ENCODE peak calls at places on chromosome 3, in nine cellular contexts. One of them, this sample, is unnamed.

GRCh38 chr3:183298708-183299153 is 45.7 kb downstream of the B3GNT5 start:
- DNase-seq in gastrocnemius medialis: peak; percentile 95
- DNase-seq in GM12878: no peak
- DNase-seq in HepG2: no peak
- DNase-seq in left lung: peak; percentile 89
- DNase-seq in naive thymus-derived CD4-positive, alpha-beta T cell: no peak
- DNase-seq in effector memory CD4-positive, alpha-beta T cell: no peak
- DNase-seq in cardiac muscle cell: no peak
- DNase-seq in GM23248: peak; percentile 95
- DNase-seq in this sample: peak; percentile 62

GRCh38 chr3:63349583-63350177 is 71.6 kb downstream of the SYNPR start:
- DNase-seq in GM12878: no peak
- DNase-seq in effector memory CD4-positive, alpha-beta T cell: no peak
- DNase-seq in GM23248: peak; percentile 88
- DNase-seq in cardiac muscle cell: peak; percentile 80
- DNase-seq in HepG2: peak; percentile 56
- DNase-seq in naive thymus-derived CD4-positive, alpha-beta T cell: no peak
- DNase-seq in gastrocnemius medialis: no peak
- DNase-seq in left lung: no peak
- DNase-seq in this sample: peak; percentile 69

GRCh38 chr3:11532865-11533490 is 110.7 kb downstream of the VGLL4 start:
- DNase-seq in cardiac muscle cell: no peak
- DNase-seq in effector memory CD4-positive, alpha-beta T cell: no peak
- DNase-seq in HepG2: no peak
- DNase-seq in gastrocnemius medialis: peak; percentile 12
- DNase-seq in GM23248: no peak
- DNase-seq in left lung: no peak
- DNase-seq in GM12878: no peak
- DNase-seq in naive thymus-derived CD4-positive, alpha-beta T cell: no peak
- DNase-seq in this sample: no peak

GRCh38 chr3:154571827-154572226 is 141.8 kb upstream of the GPR149 start:
- DNase-seq in GM23248: no peak
- DNase-seq in HepG2: no peak
- DNase-seq in effector memory CD4-positive, alpha-beta T cell: no peak
- DNase-seq in left lung: no peak
- DNase-seq in naive thymus-derived CD4-positive, alpha-beta T cell: no peak
- DNase-seq in gastrocnemius medialis: no peak
- DNase-seq in GM12878: no peak
- DNase-seq in cardiac muscle cell: no peak
- DNase-seq in this sample: no peak

GRCh38 chr3:8757551-8758518 is 11.6 kb downstream of the OXTR start:
- DNase-seq in GM12878: no peak
- DNase-seq in gastrocnemius medialis: peak; percentile 86
- DNase-seq in GM23248: peak; percentile 95
- DNase-seq in cardiac muscle cell: no peak
- DNase-seq in left lung: no peak
- DNase-seq in naive thymus-derived CD4-positive, alpha-beta T cell: no peak
- DNase-seq in effector memory CD4-positive, alpha-beta T cell: no peak
- DNase-seq in HepG2: no peak
- DNase-seq in this sample: no peak

GRCh38 chr3:196650740-196651311 is 11.3 kb downstream of the NRROS start:
- DNase-seq in GM12878: no peak
- DNase-seq in gastrocnemius medialis: no peak
- DNase-seq in left lung: no peak
- DNase-seq in naive thymus-derived CD4-positive, alpha-beta T cell: no peak
- DNase-seq in GM23248: peak; percentile 99
- DNase-seq in cardiac muscle cell: no peak
- DNase-seq in HepG2: peak; percentile 36
- DNase-seq in effector memory CD4-positive, alpha-beta T cell: no peak
- DNase-seq in this sample: peak; percentile 62

GRCh38 chr3:50264389-50264963 is 4.5 kb upstream of the SEMA3B start:
- DNase-seq in gastrocnemius medialis: no peak
- DNase-seq in GM23248: peak; percentile 83
- DNase-seq in naive thymus-derived CD4-positive, alpha-beta T cell: no peak
- DNase-seq in left lung: peak; percentile 86
- DNase-seq in cardiac muscle cell: peak; percentile 96
- DNase-seq in GM12878: no peak
- DNase-seq in HepG2: peak; percentile 98
- DNase-seq in effector memory CD4-positive, alpha-beta T cell: no peak
- DNase-seq in this sample: peak; percentile 85

GRCh38 chr3:88113311-88114162 is 36.2 kb upstream of the C3orf38 start:
- DNase-seq in left lung: no peak
- DNase-seq in GM23248: peak; percentile 74
- DNase-seq in effector memory CD4-positive, alpha-beta T cell: peak; percentile 11
- DNase-seq in HepG2: peak; percentile 60
- DNase-seq in GM12878: peak; percentile 35
- DNase-seq in naive thymus-derived CD4-positive, alpha-beta T cell: peak; percentile 55
- DNase-seq in gastrocnemius medialis: peak; percentile 31
- DNase-seq in cardiac muscle cell: peak; percentile 82
- DNase-seq in this sample: peak; percentile 72

GRCh38 chr3:127349501-127350171 is 61.8 kb upstream of the PRR20G start:
- DNase-seq in cardiac muscle cell: no peak
- DNase-seq in gastrocnemius medialis: no peak
- DNase-seq in left lung: peak; percentile 72
- DNase-seq in naive thymus-derived CD4-positive, alpha-beta T cell: no peak
- DNase-seq in effector memory CD4-positive, alpha-beta T cell: no peak
- DNase-seq in HepG2: no peak
- DNase-seq in GM12878: no peak
- DNase-seq in GM23248: no peak
- DNase-seq in this sample: no peak

GRCh38 chr3:37096292-37096691 is 78.1 kb downstream of the LRRFIP2 start:
- DNase-seq in HepG2: peak; percentile 73
- DNase-seq in effector memory CD4-positive, alpha-beta T cell: no peak
- DNase-seq in cardiac muscle cell: no peak
- DNase-seq in naive thymus-derived CD4-positive, alpha-beta T cell: no peak
- DNase-seq in GM12878: no peak
- DNase-seq in gastrocnemius medialis: no peak
- DNase-seq in left lung: no peak
- DNase-seq in GM23248: peak; percentile 72
- DNase-seq in this sample: no peak

GRCh38 chr3:121574449-121574848 is 6.7 kb downstream of the ARGFX start:
- DNase-seq in GM23248: no peak
- DNase-seq in left lung: no peak
- DNase-seq in gastrocnemius medialis: no peak
- DNase-seq in effector memory CD4-positive, alpha-beta T cell: no peak
- DNase-seq in naive thymus-derived CD4-positive, alpha-beta T cell: no peak
- DNase-seq in GM12878: no peak
- DNase-seq in HepG2: peak; percentile 58
- DNase-seq in cardiac muscle cell: no peak
- DNase-seq in this sample: peak; percentile 71

GRCh38 chr3:34676431-34676830 is 878.0 kb downstream of the PDCD6IP start:
- DNase-seq in cardiac muscle cell: no peak
- DNase-seq in gastrocnemius medialis: no peak
- DNase-seq in naive thymus-derived CD4-positive, alpha-beta T cell: no peak
- DNase-seq in GM12878: no peak
- DNase-seq in GM23248: peak; percentile 8
- DNase-seq in effector memory CD4-positive, alpha-beta T cell: no peak
- DNase-seq in left lung: no peak
- DNase-seq in HepG2: no peak
- DNase-seq in this sample: no peak

GRCh38 chr3:106261915-106262683 is 393.3 kb upstream of the CBLB start:
- DNase-seq in naive thymus-derived CD4-positive, alpha-beta T cell: no peak
- DNase-seq in cardiac muscle cell: no peak
- DNase-seq in gastrocnemius medialis: no peak
- DNase-seq in left lung: no peak
- DNase-seq in effector memory CD4-positive, alpha-beta T cell: no peak
- DNase-seq in HepG2: no peak
- DNase-seq in GM12878: no peak
- DNase-seq in GM23248: peak; percentile 78
- DNase-seq in this sample: no peak

GRCh38 chr3:13269711-13270378 is 150.3 kb downstream of the NUP210 start:
- DNase-seq in gastrocnemius medialis: no peak
- DNase-seq in GM12878: no peak
- DNase-seq in HepG2: no peak
- DNase-seq in effector memory CD4-positive, alpha-beta T cell: no peak
- DNase-seq in GM23248: no peak
- DNase-seq in naive thymus-derived CD4-positive, alpha-beta T cell: no peak
- DNase-seq in left lung: peak; percentile 7
- DNase-seq in cardiac muscle cell: no peak
- DNase-seq in this sample: no peak

GRCh38 chr3:156382458-156383346 is 172.2 kb downstream of the SSR3 start:
- DNase-seq in GM23248: peak; percentile 51
- DNase-seq in naive thymus-derived CD4-positive, alpha-beta T cell: no peak
- DNase-seq in GM12878: no peak
- DNase-seq in cardiac muscle cell: peak; percentile 28
- DNase-seq in left lung: no peak
- DNase-seq in gastrocnemius medialis: no peak
- DNase-seq in effector memory CD4-positive, alpha-beta T cell: no peak
- DNase-seq in HepG2: peak; percentile 24
- DNase-seq in this sample: peak; percentile 20

GRCh38 chr3:172042136-172042535 is 2.8 kb downstream of the FNDC3B start:
- DNase-seq in HepG2: no peak
- DNase-seq in effector memory CD4-positive, alpha-beta T cell: no peak
- DNase-seq in GM12878: no peak
- DNase-seq in left lung: no peak
- DNase-seq in gastrocnemius medialis: no peak
- DNase-seq in cardiac muscle cell: no peak
- DNase-seq in naive thymus-derived CD4-positive, alpha-beta T cell: no peak
- DNase-seq in GM23248: peak; percentile 60
- DNase-seq in this sample: no peak

GRCh38 chr3:160921020-160921635 is 165.1 kb downstream of the PPM1L start:
- DNase-seq in gastrocnemius medialis: no peak
- DNase-seq in effector memory CD4-positive, alpha-beta T cell: no peak
- DNase-seq in naive thymus-derived CD4-positive, alpha-beta T cell: no peak
- DNase-seq in GM23248: peak; percentile 82
- DNase-seq in GM12878: no peak
- DNase-seq in cardiac muscle cell: peak; percentile 51
- DNase-seq in HepG2: peak; percentile 30
- DNase-seq in left lung: no peak
- DNase-seq in this sample: peak; percentile 35

GRCh38 chr3:129028866-129029265 is 27.8 kb downstream of the EFCC1 start:
- DNase-seq in gastrocnemius medialis: no peak
- DNase-seq in left lung: peak; percentile 45
- DNase-seq in GM23248: no peak
- DNase-seq in cardiac muscle cell: no peak
- DNase-seq in effector memory CD4-positive, alpha-beta T cell: no peak
- DNase-seq in GM12878: no peak
- DNase-seq in HepG2: no peak
- DNase-seq in naive thymus-derived CD4-positive, alpha-beta T cell: no peak
- DNase-seq in this sample: no peak

GRCh38 chr3:195913382-195913781 is 5.0 kb upstream of the TNK2 start:
- DNase-seq in cardiac muscle cell: no peak
- DNase-seq in effector memory CD4-positive, alpha-beta T cell: no peak
- DNase-seq in naive thymus-derived CD4-positive, alpha-beta T cell: no peak
- DNase-seq in left lung: no peak
- DNase-seq in gastrocnemius medialis: no peak
- DNase-seq in GM12878: no peak
- DNase-seq in GM23248: no peak
- DNase-seq in HepG2: no peak
- DNase-seq in this sample: no peak

GRCh38 chr3:141498592-141499223 is 11.9 kb downstream of the RASA2 start:
- DNase-seq in effector memory CD4-positive, alpha-beta T cell: peak; percentile 82
- DNase-seq in naive thymus-derived CD4-positive, alpha-beta T cell: peak; percentile 94
- DNase-seq in HepG2: no peak
- DNase-seq in left lung: no peak
- DNase-seq in GM12878: peak; percentile 74
- DNase-seq in GM23248: no peak
- DNase-seq in gastrocnemius medialis: peak; percentile 22
- DNase-seq in cardiac muscle cell: no peak
- DNase-seq in this sample: peak; percentile 72

DNA sequence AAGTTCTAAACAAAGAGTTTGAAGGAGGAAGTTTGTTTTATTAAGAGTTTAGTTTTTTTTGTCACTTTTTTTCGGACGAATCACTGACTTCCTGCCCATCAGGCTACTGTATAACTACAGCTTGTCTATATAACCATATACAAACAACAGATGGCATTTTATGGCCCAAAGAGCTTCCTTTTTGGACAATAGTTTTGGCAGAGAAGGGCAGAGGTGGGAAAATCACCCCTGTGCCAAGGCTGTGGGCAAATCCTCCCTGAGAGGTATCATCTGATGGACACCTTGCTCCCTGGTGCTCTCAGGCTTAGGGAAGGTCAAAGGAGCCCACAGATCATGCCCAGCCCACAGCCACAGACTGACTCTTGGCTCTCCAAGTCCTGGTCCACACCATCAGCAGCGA is 113.4 kb downstream of the OXNAD1 start:
- DNase-seq in HepG2: no peak
- DNase-seq in left lung: no peak
- DNase-seq in cardiac muscle cell: no peak
- DNase-seq in GM23248: no peak
- DNase-seq in effector memory CD4-positive, alpha-beta T cell: no peak
- DNase-seq in gastrocnemius medialis: no peak
- DNase-seq in naive thymus-derived CD4-positive, alpha-beta T cell: no peak
- DNase-seq in GM12878: no peak
- DNase-seq in this sample: no peak
- H3K4me1 ChIP-seq in HepG2: no peaks in the 10 kb centered on the region
- H3K4me1 ChIP-seq in left lung: no peaks in the 10 kb centered on the region
- H3K4me1 ChIP-seq in cardiac muscle cell: peaks cover 12% of the 10 kb centered on the region
- H3K4me1 ChIP-seq in GM23248: peaks cover 13% of the 10 kb centered on the region
- H3K4me1 ChIP-seq in effector memory CD4-positive, alpha-beta T cell: peaks cover 21% of the 10 kb centered on the region
- H3K4me1 ChIP-seq in gastrocnemius medialis: peaks cover 25% of the 10 kb centered on the region
- H3K4me1 ChIP-seq in naive thymus-derived CD4-positive, alpha-beta T cell: peaks cover 63% of the 10 kb centered on the region
- H3K4me1 ChIP-seq in GM12878: peaks cover 93% of the 10 kb centered on the region
- H3K4me1 ChIP-seq in this sample: no peaks in the 10 kb centered on the region

GRCh38 chr3:16081661-16082060 is 92.8 kb upstream of the GALNT15 start:
- DNase-seq in cardiac muscle cell: no peak
- DNase-seq in left lung: no peak
- DNase-seq in gastrocnemius medialis: no peak
- DNase-seq in HepG2: no peak
- DNase-seq in naive thymus-derived CD4-positive, alpha-beta T cell: no peak
- DNase-seq in GM12878: no peak
- DNase-seq in effector memory CD4-positive, alpha-beta T cell: no peak
- DNase-seq in GM23248: no peak
- DNase-seq in this sample: no peak
- H3K9me3 ChIP-seq in cardiac muscle cell: no peaks in the 10 kb centered on the region
- H3K9me3 ChIP-seq in left lung: no peaks in the 10 kb centered on the region
- H3K9me3 ChIP-seq in gastrocnemius medialis: no peaks in the 10 kb centered on the region
- H3K9me3 ChIP-seq in HepG2: peaks cover 33% of the 10 kb centered on the region
- H3K9me3 ChIP-seq in naive thymus-derived CD4-positive, alpha-beta T cell: no peaks in the 10 kb centered on the region
- H3K9me3 ChIP-seq in GM12878: no peaks in the 10 kb centered on the region
- H3K9me3 ChIP-seq in effector memory CD4-positive, alpha-beta T cell: no peaks in the 10 kb centered on the region
- H3K9me3 ChIP-seq in GM23248: no peaks in the 10 kb centered on the region
- H3K9me3 ChIP-seq in this sample: no peaks in the 10 kb centered on the region

DNA sequence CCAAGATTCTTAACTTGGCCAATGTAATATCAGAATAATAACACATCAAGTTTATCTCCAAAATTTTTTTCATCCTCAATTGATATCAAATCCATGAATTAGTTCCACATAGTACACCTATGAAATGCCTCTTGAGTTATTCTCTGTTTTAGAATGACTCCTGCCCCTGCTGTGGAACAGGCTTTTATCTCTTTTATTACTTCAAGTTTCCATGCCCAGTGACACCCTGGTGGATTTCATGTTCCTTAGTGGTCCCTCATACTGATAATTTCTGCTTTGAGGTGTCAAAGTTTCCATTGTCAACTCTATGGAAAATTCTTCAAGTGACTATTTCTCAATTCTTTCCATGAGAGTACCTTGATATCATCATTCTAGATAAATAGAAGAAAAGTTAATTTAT is 24.6 kb downstream of the PLSCR1 start:
- DNase-seq in cardiac muscle cell: no peak
- DNase-seq in GM12878: no peak
- DNase-seq in GM23248: no peak
- DNase-seq in HepG2: no peak
- DNase-seq in naive thymus-derived CD4-positive, alpha-beta T cell: no peak
- DNase-seq in effector memory CD4-positive, alpha-beta T cell: no peak
- DNase-seq in left lung: no peak
- DNase-seq in gastrocnemius medialis: no peak
- DNase-seq in this sample: no peak
- H3K4me1 ChIP-seq in cardiac muscle cell: peaks cover 35% of the 10 kb centered on the region
- H3K4me1 ChIP-seq in GM12878: no peaks in the 10 kb centered on the region
- H3K4me1 ChIP-seq in GM23248: no peaks in the 10 kb centered on the region
- H3K4me1 ChIP-seq in HepG2: peaks cover 10% of the 10 kb centered on the region
- H3K4me1 ChIP-seq in naive thymus-derived CD4-positive, alpha-beta T cell: no peaks in the 10 kb centered on the region
- H3K4me1 ChIP-seq in effector memory CD4-positive, alpha-beta T cell: no peaks in the 10 kb centered on the region
- H3K4me1 ChIP-seq in left lung: no peaks in the 10 kb centered on the region
- H3K4me1 ChIP-seq in gastrocnemius medialis: no peaks in the 10 kb centered on the region
- H3K4me1 ChIP-seq in this sample: peaks cover 15% of the 10 kb centered on the region

GRCh38 chr3:147407495-147408179 is 1.3 kb upstream of the ZIC4 start:
- DNase-seq in gastrocnemius medialis: no peak
- DNase-seq in GM23248: no peak
- DNase-seq in GM12878: no peak
- DNase-seq in effector memory CD4-positive, alpha-beta T cell: no peak
- DNase-seq in left lung: no peak
- DNase-seq in HepG2: no peak
- DNase-seq in naive thymus-derived CD4-positive, alpha-beta T cell: no peak
- DNase-seq in cardiac muscle cell: no peak
- DNase-seq in this sample: no peak
- H3K9me3 ChIP-seq in gastrocnemius medialis: no peaks in the 10 kb centered on the region
- H3K9me3 ChIP-seq in GM23248: no peaks in the 10 kb centered on the region
- H3K9me3 ChIP-seq in GM12878: peaks cover 2% of the 10 kb centered on the region
- H3K9me3 ChIP-seq in effector memory CD4-positive, alpha-beta T cell: no peaks in the 10 kb centered on the region
- H3K9me3 ChIP-seq in left lung: no peaks in the 10 kb centered on the region
- H3K9me3 ChIP-seq in HepG2: no peaks in the 10 kb centered on the region
- H3K9me3 ChIP-seq in naive thymus-derived CD4-positive, alpha-beta T cell: no peaks in the 10 kb centered on the region
- H3K9me3 ChIP-seq in cardiac muscle cell: no peaks in the 10 kb centered on the region
- H3K9me3 ChIP-seq in this sample: no peaks in the 10 kb centered on the region